ENCODE peak calls at places on chromosomes 7 and 10, in seven cellular contexts. V is H9, U is neuronal stem cell, L is H1, N is IMR-90, T is mesenchymal stem cell, P is trophoblast cell. Z is an unnamed sample.
A peak's percentile ranks its signal among the peaks of the same experiment; 100 is the strongest.

GRCh38 chr7:22640269-22640668 is 86.7 kb upstream of the IL6 start:
- DNase-seq in P (no peak), U (no peak), L (no peak), V (no peak), N (no peak), T (no peak), Z (no peak)

GRCh38 chr7:638256-639011 is 88.1 kb upstream of the DNAAF5 start:
- DNase-seq in U (no peak), P (no peak), L (no peak), T (no peak), N (no peak), V (no peak), Z (no peak)

GRCh38 chr10:62540389-62540788 is 166.2 kb downstream of the ZNF365 start:
- DNase-seq in V (no peak), T (no peak), P (no peak), N (no peak), U (no peak), L (no peak), Z (no peak)

GRCh38 chr10:122163182-122164027 is 107.7 kb upstream of the BTBD16 start:
- DNase-seq in P (no peak), L (peak; percentile 84), U (peak; percentile 94), T (peak; percentile 60), N (peak; percentile 52), V (peak; percentile 96), Z (peak; percentile 97)

GRCh38 chr7:90660819-90661218 is 64.7 kb downstream of the CDK14 start:
- DNase-seq in L (no peak), T (no peak), P (no peak), V (no peak), N (no peak), U (no peak), Z (peak; percentile 16)

GRCh38 chr7:45072131-45073030 is 16.4 kb downstream of the NACAD start:
- DNase-seq in T (peak; percentile 24), P (no peak), N (no peak), L (no peak), U (no peak), V (no peak), Z (peak; percentile 37)

GRCh38 chr7:2962860-2963259 is 80.8 kb downstream of the CARD11 start:
- DNase-seq in V (no peak), T (no peak), P (no peak), N (no peak), L (no peak), U (no peak), Z (no peak)

GRCh38 chr7:30973791-30974604 is 10.2 kb downstream of the GHRHR start:
- DNase-seq in T (no peak), L (no peak), U (no peak), P (no peak), N (no peak), V (no peak), Z (no peak)

GRCh38 chr10:27558612-27559020 is 54.5 kb downstream of the RAB18 start:
- DNase-seq in P (peak; percentile 66), L (peak; percentile 7), V (peak; percentile 61), T (peak; percentile 62), N (peak; percentile 55), U (peak; percentile 26), Z (peak; percentile 80)

GRCh38 chr7:45082031-45082830 is 6.5 kb downstream of the NACAD start:
- DNase-seq in P (no peak), V (no peak), L (no peak), N (no peak), T (no peak), U (no peak), Z (no peak)

GRCh38 chr7:139232377-139232717 is 1.3 kb downstream of the UBN2 start:
- DNase-seq in P (no peak), L (no peak), N (peak; percentile 24), V (no peak), U (no peak), T (no peak), Z (no peak)

GRCh38 chr10:86100581-86101061 is 266.0 kb downstream of the GRID1 start:
- DNase-seq in U (peak; percentile 14), P (no peak), V (peak; percentile 41), T (no peak), L (no peak), N (peak; percentile 4), Z (peak; percentile 62)

GRCh38 chr7:106257752-106258151 is 27.0 kb downstream of the NAMPT start:
- DNase-seq in T (peak; percentile 28), N (no peak), V (no peak), U (no peak), P (peak; percentile 21), L (no peak), Z (no peak)

GRCh38 chr7:41870505-41871138 is 167.7 kb upstream of the INHBA start:
- DNase-seq in P (no peak), N (peak; percentile 76), V (no peak), T (peak; percentile 72), U (no peak), L (no peak), Z (no peak)

GRCh38 chr7:74544706-74545469 is 91.2 kb downstream of the GTF2IRD1 start:
- DNase-seq in T (peak; percentile 29), V (peak; percentile 70), P (peak; percentile 82), N (peak; percentile 64), L (peak; percentile 50), U (peak; percentile 26), Z (peak; percentile 95)

GRCh38 chr7:64651203-64651602 is 14.7 kb upstream of the ZNF107 start:
- DNase-seq in N (no peak), T (no peak), U (no peak), L (no peak), V (no peak), P (peak; percentile 92), Z (no peak)

GRCh38 chr10:72316748-72317435 is 37.8 kb downstream of the DNAJB12 start:
- DNase-seq in V (no peak), L (no peak), P (no peak), T (no peak), N (no peak), U (no peak), Z (no peak)

GRCh38 chr10:88819290-88819689 is 16.8 kb downstream of the LIPM start:
- DNase-seq in V (no peak), L (no peak), U (no peak), P (no peak), N (peak; percentile 8), T (no peak), Z (no peak)

GRCh38 chr7:6654842-6655610 is 17.9 kb downstream of the ZNF316 start:
- DNase-seq in V (no peak), U (no peak), L (no peak), N (no peak), P (no peak), T (no peak), Z (no peak)

GRCh38 chr7:105831824-105832535 is 44.4 kb downstream of the ATXN7L1 start:
- DNase-seq in P (no peak), T (no peak), L (no peak), V (no peak), U (no peak), N (peak; percentile 56), Z (no peak)

GRCh38 chr7:102170417-102170970 is 116.2 kb upstream of the SH2B2 start:
- DNase-seq in U (no peak), N (no peak), T (peak; percentile 23), V (peak; percentile 45), P (no peak), L (no peak), Z (no peak)

GRCh38 chr7:151168022-151168786 is 710 bp upstream of the GBX1 start:
- DNase-seq in P (no peak), T (no peak), N (no peak), L (no peak), U (peak; percentile 48), V (peak; percentile 78), Z (peak; percentile 60)

GRCh38 chr10:100267237-100268104 is at the start of gene CWF19L1:
- DNase-seq in N (peak; percentile 88), L (peak; percentile 67), U (peak; percentile 70), V (peak; percentile 88), T (peak; percentile 86), P (peak; percentile 84), Z (peak; percentile 93)

GRCh38 chr7:27101188-27101905 is 1.1 kb downstream of the HOXA2 start:
- DNase-seq in T (peak; percentile 67), L (no peak), P (no peak), N (peak; percentile 75), V (no peak), U (no peak), Z (no peak)

GRCh38 chr10:64637939-64638338 is 1116.7 kb downstream of the REEP3 start:
- DNase-seq in N (no peak), P (no peak), U (no peak), V (no peak), T (no peak), L (no peak), Z (no peak)

GRCh38 chr7:32427769-32428291 is 62.4 kb downstream of the LSM5 start:
- DNase-seq in T (peak; percentile 81), N (peak; percentile 75), V (peak; percentile 93), P (peak; percentile 83), L (peak; percentile 87), U (peak; percentile 93), Z (peak; percentile 96)

GRCh38 chr10:100877451-100877850 is 35.3 kb upstream of the SLF2 start:
- DNase-seq in L (no peak), P (no peak), U (no peak), T (no peak), V (no peak), N (no peak), Z (no peak)

DNA sequence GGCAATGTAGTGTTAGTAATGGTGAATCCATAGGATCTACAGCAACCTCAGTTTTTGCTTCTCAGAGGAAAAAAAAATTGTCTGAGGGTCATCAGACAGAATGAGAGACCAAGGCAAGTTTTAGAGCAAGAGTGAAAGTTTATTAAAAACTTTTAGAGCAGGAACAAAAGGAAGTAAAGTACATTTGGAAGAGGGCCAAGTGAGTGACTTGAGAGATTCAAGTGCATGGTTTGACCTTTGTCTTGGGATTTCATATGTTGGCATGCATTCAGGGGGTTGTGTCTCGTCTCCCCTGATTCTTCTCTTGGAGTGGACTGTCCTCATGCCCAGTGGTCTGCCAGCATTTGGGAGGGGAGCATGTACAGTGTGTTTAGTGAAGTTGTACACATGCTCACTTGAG is 109.2 kb downstream of the EEPD1 start:
- DNase-seq in L (no peak), N (no peak), P (no peak), U (no peak), T (peak; percentile 39), V (no peak), Z (no peak)
- H3K4ac ChIP-seq in L (peak overlapping the region; percentile 82), N (peak overlapping the region; percentile 48), P (no peak overlapping the region), U (no peak overlapping the region), T (no peak overlapping the region), V (no peak overlapping the region), Z (no peak overlapping the region)

GRCh38 chr10:49113741-49114141 is 1.6 kb downstream of the VSTM4 start:
- DNase-seq in T (no peak), P (no peak), V (peak; percentile 15), U (no peak), N (peak; percentile 47), L (no peak), Z (no peak)
- H3K4me2 ChIP-seq in T (no peak overlapping the region), P (no peak overlapping the region), V (no peak overlapping the region), U (no peak overlapping the region), N (peak overlapping the region; percentile 50), L (no peak overlapping the region), Z (no peak overlapping the region)

GRCh38 chr7:18558503-18558902 is 63.0 kb downstream of the HDAC9 start:
- DNase-seq in N (peak; percentile 27), T (peak; percentile 57), L (no peak), U (no peak), P (no peak), V (no peak), Z (no peak)
- H3K27ac ChIP-seq in N (no peak overlapping the region), T (no peak overlapping the region), L (no peak overlapping the region), U (no peak overlapping the region), P (no peak overlapping the region), V (no peak overlapping the region), Z (no peak overlapping the region)

DNA sequence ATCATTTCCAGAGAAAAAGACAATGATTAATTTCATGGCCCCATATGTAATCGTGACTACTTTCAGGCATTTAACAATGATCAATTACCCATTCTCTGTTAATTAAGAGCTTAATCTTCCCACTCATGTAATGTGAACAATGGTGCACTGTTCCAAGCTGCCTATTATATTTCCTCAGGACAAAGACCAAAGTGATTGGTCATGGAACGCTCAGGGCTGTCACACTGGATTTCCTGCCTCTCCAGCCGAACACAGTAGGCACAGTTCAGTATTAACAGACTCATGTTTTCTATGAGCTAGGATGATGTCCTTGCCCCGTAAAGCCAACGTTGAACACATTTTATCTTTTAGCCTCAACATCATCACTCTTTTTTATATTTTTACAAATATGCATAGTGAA is 142.7 kb upstream of the FZD8 start:
- DNase-seq in N (no peak), T (no peak), L (no peak), P (no peak), V (no peak), U (no peak), Z (no peak)
- H3K4ac ChIP-seq in N (no peak overlapping the region), T (no peak overlapping the region), L (no peak overlapping the region), P (no peak overlapping the region), V (no peak overlapping the region), U (no peak overlapping the region), Z (no peak overlapping the region)

Z was measured in mesendoderm.